ENCODE peak calls at places on chromosomes 5 and 9, in eight cellular contexts. B, P, Q, K, W, D, M and H are unnamed samples.

GRCh38 chr5:154811653-154812465 is 38.5 kb downstream of the FAXDC2 start:
- DNase-seq in M (peak), W (peak), P (peak), Q (peak), D (no peak), B (peak), K (peak), H (peak)

GRCh38 chr9:104386425-104387069 is 117.5 kb upstream of the OR13F1 start:
- DNase-seq in W (peak), Q (no peak), B (peak), M (no peak), K (peak), P (no peak), D (no peak), H (no peak)

GRCh38 chr5:14417232-14417730 is 164.3 kb upstream of the OTULINL start:
- DNase-seq in B (no peak), W (peak), Q (no peak), P (no peak), K (peak), D (peak), M (no peak), H (peak)

GRCh38 chr5:172579403-172579990 is 61.6 kb upstream of the NEURL1B start:
- DNase-seq in P (no peak), K (no peak), M (no peak), W (no peak), Q (no peak), D (no peak), B (no peak), H (no peak)

GRCh38 chr5:1002836-1003235 is 5.8 kb upstream of the NKD2 start:
- DNase-seq in D (peak), K (no peak), W (no peak), P (no peak), M (no peak), B (no peak), Q (no peak), H (no peak)

GRCh38 chr5:9467199-9468069 is 78.4 kb downstream of the SEMA5A start:
- DNase-seq in B (no peak), D (no peak), W (no peak), M (no peak), K (no peak), Q (no peak), P (no peak), H (no peak)

GRCh38 chr9:16252631-16253030 is 617.8 kb downstream of the BNC2 start:
- DNase-seq in Q (no peak), P (no peak), D (no peak), W (no peak), M (no peak), K (no peak), B (peak), H (no peak)

GRCh38 chr9:14438232-14438966 is 124.5 kb upstream of the NFIB start:
- DNase-seq in W (no peak), D (no peak), Q (no peak), M (no peak), K (no peak), B (no peak), P (no peak), H (no peak)

GRCh38 chr9:127741831-127742434 is 6.8 kb upstream of the TOR2A start:
- DNase-seq in Q (peak), M (peak), W (peak), K (peak), D (peak), B (no peak), P (no peak), H (no peak)

GRCh38 chr5:122183795-122184185 is 54.4 kb downstream of the ZNF474 start:
- DNase-seq in K (no peak), D (no peak), B (no peak), W (no peak), P (no peak), Q (no peak), M (no peak), H (no peak)

GRCh38 chr9:15403155-15403554 is 19.5 kb upstream of the SNAPC3 start:
- DNase-seq in B (peak), Q (no peak), K (no peak), D (no peak), W (no peak), M (no peak), P (no peak), H (no peak)

GRCh38 chr5:169576181-169576598 is 7.4 kb upstream of the SPDL1 start:
- DNase-seq in P (no peak), K (peak), M (no peak), W (peak), D (no peak), Q (no peak), B (peak), H (peak)

GRCh38 chr9:116891438-116891837 is 204.3 kb downstream of the TRIM32 start:
- DNase-seq in P (no peak), M (no peak), B (no peak), W (no peak), Q (no peak), K (no peak), D (no peak), H (no peak)

GRCh38 chr9:95515272-95516113 is 1.3 kb downstream of the PTCH1 start:
- DNase-seq in Q (peak), K (peak), W (no peak), B (no peak), P (no peak), M (peak), D (no peak), H (no peak)

GRCh38 chr5:59466271-59466670 is 427.3 kb downstream of the PDE4D start:
- DNase-seq in M (no peak), Q (no peak), P (no peak), B (no peak), W (no peak), K (no peak), D (no peak), H (no peak)

DNA sequence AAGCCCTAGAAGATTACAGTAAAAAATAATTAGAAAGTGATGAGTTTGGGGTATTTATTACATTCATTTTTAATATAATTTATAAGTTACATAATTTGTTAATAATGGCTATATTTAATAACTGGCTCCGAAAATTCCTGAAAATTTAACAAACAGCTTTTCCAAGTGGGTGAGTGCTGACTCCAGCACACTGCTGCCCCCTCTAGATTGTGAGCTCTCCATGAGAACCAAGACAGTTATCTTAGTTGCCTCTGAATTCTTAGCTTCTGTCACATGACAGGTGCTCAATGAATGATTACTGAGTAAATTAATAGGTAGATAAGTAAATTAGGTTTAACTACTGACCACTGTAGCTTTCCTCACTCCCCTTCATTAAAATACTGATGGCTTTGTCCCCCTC is 7.8 kb downstream of the KLHL3 start:
- DNase-seq in M (no peak), W (no peak), D (no peak), K (no peak), B (no peak), P (no peak), Q (no peak), H (no peak)
- TF ChIP-seq CTCF in M (no peak), W (no peak), D (no peak), K (no peak), B (no peak), P (no peak), Q (no peak), H (no peak)

GRCh38 chr9:109560470-109561132 is 62.5 kb upstream of the PTPN3 start:
- DNase-seq in W (no peak), B (no peak), K (no peak), M (no peak), Q (peak), P (no peak), D (no peak), H (no peak)
- TF ChIP-seq CTCF in W (no peak), B (peak), K (no peak), M (no peak), Q (peak), P (no peak), D (no peak), H (no peak)

GRCh38 chr5:22242532-22242931 is 610.6 kb downstream of the CDH12 start:
- DNase-seq in W (no peak), D (no peak), M (no peak), K (no peak), B (peak), Q (no peak), P (no peak), H (no peak)
- TF ChIP-seq CTCF in W (no peak), D (no peak), M (no peak), K (no peak), B (peak), Q (no peak), P (no peak), H (no peak)

GRCh38 chr5:61139094-61139873 is 23.0 kb downstream of the SMIM15 start:
- DNase-seq in D (no peak), Q (no peak), B (peak), P (no peak), K (peak), W (no peak), M (no peak), H (no peak)
- TF ChIP-seq CTCF in D (no peak), Q (no peak), B (peak), P (no peak), K (peak), W (peak), M (no peak), H (peak)

DNA sequence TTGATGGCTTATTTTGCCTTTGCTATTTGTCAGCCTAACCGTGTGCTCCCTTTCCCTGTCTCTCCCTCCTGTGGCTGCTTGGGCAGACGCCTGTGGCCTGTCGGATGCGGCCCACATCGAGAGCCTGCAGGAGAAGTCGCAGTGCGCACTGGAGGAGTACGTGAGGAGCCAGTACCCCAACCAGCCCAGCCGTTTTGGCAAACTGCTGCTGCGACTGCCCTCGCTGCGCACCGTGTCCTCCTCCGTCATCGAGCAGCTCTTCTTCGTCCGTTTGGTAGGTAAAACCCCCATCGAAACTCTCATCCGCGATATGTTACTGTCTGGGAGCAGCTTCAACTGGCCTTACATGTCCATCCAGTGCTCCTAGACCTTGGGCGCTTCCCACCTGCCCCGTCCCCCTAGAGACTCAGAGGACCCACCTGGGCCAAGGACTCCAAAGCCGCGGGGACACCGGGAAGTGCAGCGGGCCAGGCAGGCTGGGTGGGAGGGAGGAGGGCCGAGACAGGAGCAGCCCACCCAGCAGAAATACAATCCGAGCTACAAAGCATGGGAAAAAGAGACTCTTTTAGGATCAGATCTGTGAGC is 10.5 kb downstream of the NR2F1 start:
- DNase-seq in P (peak), M (no peak), B (no peak), D (no peak), W (no peak), K (no peak), Q (peak), H (no peak)
- TF ChIP-seq CTCF in P (no peak), M (no peak), B (no peak), D (no peak), W (no peak), K (no peak), Q (no peak), H (no peak)